ENCODE peak calls at places on chromosomes 16 and 17, in six cellular contexts. U is AG09309; F is hypothalamus; L is small intestine; Z is activated CD4-positive, alpha-beta memory T cell treated with anti-CD3 and anti-CD28 coated beads, Interleukin-2, amount 10 ng/mL, durations not matched to agents 7 days and 5 days; G is omental fat pad. K is an unnamed sample.

GRCh38 chr17:4098516-4099209 is 44.2 kb downstream of the ZZEF1 start:
- DNase-seq in U (no peak), F (no peak), L (no peak), Z (no peak), G (no peak), K (no peak)

GRCh38 chr17:4442582-4442981 is 8.8 kb downstream of the SPNS3 start:
- DNase-seq in U (no peak), F (no peak), L (no peak), Z (no peak), G (no peak), K (no peak)

GRCh38 chr16:28309811-28310311 is 17.5 kb downstream of the SBK1 start:
- DNase-seq in U (no peak), F (no peak), L (no peak), Z (peak), G (no peak), K (no peak)

GRCh38 chr16:58417600-58417999 is 25.3 kb downstream of the GINS3 start:
- DNase-seq in U (no peak), F (no peak), L (no peak), Z (no peak), G (no peak), K (no peak)

GRCh38 chr17:5592382-5592781 is 8.1 kb upstream of the NLRP1 start:
- DNase-seq in U (no peak), F (no peak), L (peak), Z (no peak), G (no peak), K (no peak)

GRCh38 chr16:89658221-89658879 is 714 bp downstream of the SPATA33 start:
- DNase-seq in U (no peak), F (no peak), L (peak), Z (peak), G (no peak), K (no peak)

GRCh38 chr17:29237476-29238132 is 9.1 kb upstream of the CRYBA1 start:
- DNase-seq in U (no peak), F (no peak), L (no peak), Z (no peak), G (no peak), K (no peak)

GRCh38 chr16:50422926-50423325 is 54.1 kb upstream of the BRD7 start:
- DNase-seq in U (no peak), F (no peak), L (no peak), Z (no peak), G (no peak), K (no peak)

GRCh38 chr17:30520436-30520835 is 43.2 kb downstream of the GOSR1 start:
- DNase-seq in U (peak), F (no peak), L (no peak), Z (no peak), G (no peak), K (no peak)

K was measured in ascending aorta.